ENCODE peak calls at places on chromosomes 1 and 21, in four cellular contexts. One of them, this sample, is unnamed.

GRCh38 chr1:32063261-32063681 is 9.5 kb upstream of the TMEM39B start:
- DNase-seq in brain microvascular endothelial cell: peak; percentile 36
- DNase-seq in tibial artery: no peak
- DNase-seq in colonic mucosa: no peak
- DNase-seq in this sample: peak; percentile 55

GRCh38 chr1:239361403-239361802 is 25.0 kb upstream of the CHRM3 start:
- DNase-seq in brain microvascular endothelial cell: no peak
- DNase-seq in tibial artery: no peak
- DNase-seq in colonic mucosa: no peak
- DNase-seq in this sample: peak; percentile 59

GRCh38 chr1:173050865-173051264 is at the start of gene TNFSF18:
- DNase-seq in brain microvascular endothelial cell: peak; percentile 68
- DNase-seq in tibial artery: no peak
- DNase-seq in colonic mucosa: no peak
- DNase-seq in this sample: no peak

GRCh38 chr1:153353226-153353947 is 4.3 kb upstream of the S100A9 start:
- DNase-seq in brain microvascular endothelial cell: no peak
- DNase-seq in tibial artery: no peak
- DNase-seq in colonic mucosa: peak; percentile 19
- DNase-seq in this sample: peak; percentile 65

GRCh38 chr1:20981903-20982695 is 194.6 kb downstream of the EIF4G3 start:
- DNase-seq in brain microvascular endothelial cell: peak; percentile 10
- DNase-seq in tibial artery: no peak
- DNase-seq in colonic mucosa: no peak
- DNase-seq in this sample: no peak

GRCh38 chr1:177848577-177848976 is 121.3 kb downstream of the SEC16B start:
- DNase-seq in brain microvascular endothelial cell: no peak
- DNase-seq in tibial artery: no peak
- DNase-seq in colonic mucosa: no peak
- DNase-seq in this sample: peak; percentile 11

GRCh38 chr1:228921473-228921872 is 186.2 kb downstream of the RHOU start:
- DNase-seq in brain microvascular endothelial cell: no peak
- DNase-seq in tibial artery: no peak
- DNase-seq in colonic mucosa: no peak
- DNase-seq in this sample: no peak

GRCh38 chr1:23533288-23534130 is 2.5 kb upstream of the E2F2 start:
- DNase-seq in brain microvascular endothelial cell: no peak
- DNase-seq in tibial artery: no peak
- DNase-seq in colonic mucosa: no peak
- DNase-seq in this sample: no peak

GRCh38 chr21:35394634-35395369 is 345.7 kb upstream of the RUNX1 start:
- DNase-seq in brain microvascular endothelial cell: no peak
- DNase-seq in tibial artery: no peak
- DNase-seq in colonic mucosa: no peak
- DNase-seq in this sample: no peak

GRCh38 chr1:206738370-206739366 is 31.9 kb upstream of the IL19 start:
- DNase-seq in brain microvascular endothelial cell: no peak
- DNase-seq in tibial artery: no peak
- DNase-seq in colonic mucosa: no peak
- DNase-seq in this sample: peak; percentile 66

GRCh38 chr1:34199927-34200326 is 23.2 kb downstream of the C1orf94 start:
- DNase-seq in brain microvascular endothelial cell: no peak
- DNase-seq in tibial artery: no peak
- DNase-seq in colonic mucosa: no peak
- DNase-seq in this sample: peak; percentile 76

GRCh38 chr1:58710190-58710589 is 10.3 kb upstream of the MYSM1 start:
- DNase-seq in brain microvascular endothelial cell: no peak
- DNase-seq in tibial artery: no peak
- DNase-seq in colonic mucosa: no peak
- DNase-seq in this sample: no peak

GRCh38 chr1:177937931-177938330 is 31.9 kb downstream of the SEC16B start:
- DNase-seq in brain microvascular endothelial cell: peak; percentile 84
- DNase-seq in tibial artery: no peak
- DNase-seq in colonic mucosa: no peak
- DNase-seq in this sample: peak; percentile 8

GRCh38 chr1:230030122-230030821 is 36.8 kb upstream of the GALNT2 start:
- DNase-seq in brain microvascular endothelial cell: no peak
- DNase-seq in tibial artery: no peak
- DNase-seq in colonic mucosa: no peak
- DNase-seq in this sample: no peak

DNA sequence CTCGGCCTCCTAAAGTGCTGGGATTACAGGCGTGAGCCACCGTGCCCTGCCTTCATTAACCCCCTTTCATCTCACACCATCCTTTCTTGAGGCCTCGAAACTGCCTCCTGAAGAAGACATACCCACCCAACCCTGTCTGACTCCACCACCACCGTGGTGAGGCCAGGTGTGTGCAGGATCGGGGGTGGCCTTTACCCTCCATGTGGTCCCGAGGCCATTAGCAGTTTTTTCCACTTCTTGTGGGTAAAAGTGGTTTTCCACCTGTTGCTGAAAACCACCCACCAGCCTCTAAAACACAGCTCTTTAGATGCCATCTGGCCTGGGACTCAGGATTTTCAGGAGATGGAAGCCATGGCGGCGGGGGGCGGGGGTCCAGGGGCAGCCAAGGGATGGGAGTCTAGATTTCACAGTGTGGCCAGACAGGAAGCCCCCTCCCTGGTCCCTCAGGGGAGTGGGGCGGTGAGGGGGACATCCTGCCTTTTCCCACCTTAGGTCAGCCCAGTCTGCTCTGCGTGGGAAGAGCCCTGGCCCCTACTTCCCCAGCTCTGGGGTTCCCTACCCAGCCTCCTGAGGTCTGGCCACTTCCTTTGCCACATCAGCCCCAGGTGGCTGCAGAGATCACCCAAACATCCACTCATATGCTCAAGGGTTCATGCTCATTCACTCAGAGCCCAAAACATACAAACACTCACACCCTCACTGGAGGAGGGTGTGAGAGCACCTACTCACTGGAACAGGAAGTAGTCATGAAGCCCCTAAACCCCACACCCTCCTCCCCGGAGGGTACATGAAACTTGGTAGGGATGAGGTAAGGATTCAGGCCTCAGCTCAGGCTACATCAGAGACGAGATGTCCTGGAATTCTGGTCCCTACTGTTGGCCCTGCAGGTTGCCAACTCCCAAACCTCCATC is 2.3 kb downstream of the FGR start:
- DNase-seq in brain microvascular endothelial cell: no peak
- DNase-seq in tibial artery: no peak
- DNase-seq in colonic mucosa: no peak
- DNase-seq in this sample: no peak
- H3K27ac ChIP-seq in brain microvascular endothelial cell: no peak overlapping the region
- H3K27ac ChIP-seq in tibial artery: no peak overlapping the region
- H3K27ac ChIP-seq in colonic mucosa: peak overlapping the region; percentile 23
- H3K27ac ChIP-seq in this sample: no peak overlapping the region

GRCh38 chr1:28893403-28894102 is 20.8 kb upstream of the EPB41 start:
- DNase-seq in brain microvascular endothelial cell: peak; percentile 27
- DNase-seq in tibial artery: no peak
- DNase-seq in colonic mucosa: no peak
- DNase-seq in this sample: no peak
- TF ChIP-seq CTCF in brain microvascular endothelial cell: peak; percentile 69
- TF ChIP-seq CTCF in tibial artery: peak; percentile 15
- TF ChIP-seq CTCF in colonic mucosa: no peak
- TF ChIP-seq CTCF in this sample: no peak

GRCh38 chr1:3841491-3841890 is 15.5 kb downstream of the CEP104 start:
- DNase-seq in brain microvascular endothelial cell: no peak
- DNase-seq in tibial artery: no peak
- DNase-seq in colonic mucosa: no peak
- DNase-seq in this sample: no peak
- H3K27ac ChIP-seq in brain microvascular endothelial cell: no peak overlapping the region
- H3K27ac ChIP-seq in tibial artery: no peak overlapping the region
- H3K27ac ChIP-seq in colonic mucosa: no peak overlapping the region
- H3K27ac ChIP-seq in this sample: no peak overlapping the region

GRCh38 chr21:39788383-39788782 is 43.4 kb downstream of the IGSF5 start:
- DNase-seq in brain microvascular endothelial cell: peak; percentile 23
- DNase-seq in tibial artery: peak; percentile 82
- DNase-seq in colonic mucosa: peak; percentile 75
- DNase-seq in this sample: peak; percentile 80
- TF ChIP-seq CTCF in brain microvascular endothelial cell: peak; percentile 79
- TF ChIP-seq CTCF in tibial artery: peak; percentile 82
- TF ChIP-seq CTCF in colonic mucosa: peak; percentile 69
- TF ChIP-seq CTCF in this sample: peak; percentile 89

DNA sequence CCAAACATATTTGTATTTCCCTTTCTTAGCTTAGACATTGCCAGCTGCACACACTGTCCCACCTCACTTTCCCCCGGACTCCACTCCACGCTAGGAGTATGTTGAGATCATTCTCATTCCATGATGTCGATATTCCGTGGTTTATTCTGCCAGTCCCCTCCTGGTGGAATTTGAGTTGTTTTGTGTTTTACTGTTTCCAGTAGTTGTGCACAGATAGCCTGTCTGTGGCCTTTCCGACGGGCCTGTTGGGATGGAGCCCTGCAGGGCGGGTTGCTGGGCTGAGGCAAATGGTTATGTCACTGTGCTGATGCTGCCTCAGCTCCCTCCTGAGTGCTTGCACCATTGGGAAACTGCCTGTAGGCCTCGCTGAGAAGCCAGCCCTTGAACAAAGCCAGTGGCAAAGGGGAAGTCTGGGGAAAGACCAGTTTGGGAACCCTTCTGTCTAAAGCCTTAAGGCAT is 12.8 kb downstream of the TRAPPC10 start:
- DNase-seq in brain microvascular endothelial cell: peak; percentile 72
- DNase-seq in tibial artery: peak; percentile 78
- DNase-seq in colonic mucosa: no peak
- DNase-seq in this sample: no peak
- H3K27ac ChIP-seq in brain microvascular endothelial cell: peak overlapping the region; percentile 1
- H3K27ac ChIP-seq in tibial artery: no peak overlapping the region
- H3K27ac ChIP-seq in colonic mucosa: peak overlapping the region; percentile 24
- H3K27ac ChIP-seq in this sample: peak overlapping the region; percentile 41

This sample was measured in RWPE1.